ENCODE peak calls at places on chromosome 1, in six cellular contexts. One of them, this sample, is unnamed.

GRCh38 chr1:94022471-94023189 is 98.3 kb downstream of the ABCA4 start:
- DNase-seq in upper lobe of right lung: no peak
- DNase-seq in naive thymus-derived CD4-positive, alpha-beta T cell: no peak
- DNase-seq in OCI-LY7: no peak
- DNase-seq in tibial artery: peak; percentile 71
- DNase-seq in psoas muscle: no peak
- DNase-seq in this sample: no peak

GRCh38 chr1:7902478-7903084 is 38.1 kb downstream of the TNFRSF9 start:
- DNase-seq in psoas muscle: peak; percentile 65
- DNase-seq in OCI-LY7: peak; percentile 53
- DNase-seq in tibial artery: peak; percentile 38
- DNase-seq in upper lobe of right lung: peak; percentile 73
- DNase-seq in naive thymus-derived CD4-positive, alpha-beta T cell: peak; percentile 26
- DNase-seq in this sample: peak; percentile 28

GRCh38 chr1:205601209-205601608 is 30.6 kb downstream of the ELK4 start:
- DNase-seq in psoas muscle: no peak
- DNase-seq in tibial artery: no peak
- DNase-seq in OCI-LY7: no peak
- DNase-seq in upper lobe of right lung: no peak
- DNase-seq in naive thymus-derived CD4-positive, alpha-beta T cell: no peak
- DNase-seq in this sample: no peak

GRCh38 chr1:27508139-27508665 is 18.2 kb upstream of the WASF2 start:
- DNase-seq in naive thymus-derived CD4-positive, alpha-beta T cell: no peak
- DNase-seq in psoas muscle: peak; percentile 39
- DNase-seq in upper lobe of right lung: no peak
- DNase-seq in OCI-LY7: peak; percentile 62
- DNase-seq in tibial artery: no peak
- DNase-seq in this sample: no peak

GRCh38 chr1:207941664-207942063 is 30.7 kb upstream of the CD34 start:
- DNase-seq in OCI-LY7: no peak
- DNase-seq in upper lobe of right lung: peak; percentile 75
- DNase-seq in naive thymus-derived CD4-positive, alpha-beta T cell: no peak
- DNase-seq in psoas muscle: peak; percentile 90
- DNase-seq in tibial artery: peak; percentile 82
- DNase-seq in this sample: no peak

GRCh38 chr1:103942029-103942428 is 192.3 kb downstream of the AMY1C start:
- DNase-seq in tibial artery: no peak
- DNase-seq in naive thymus-derived CD4-positive, alpha-beta T cell: no peak
- DNase-seq in psoas muscle: no peak
- DNase-seq in upper lobe of right lung: no peak
- DNase-seq in OCI-LY7: no peak
- DNase-seq in this sample: no peak

GRCh38 chr1:186987065-186987464 is 158.3 kb downstream of the PLA2G4A start:
- DNase-seq in OCI-LY7: no peak
- DNase-seq in naive thymus-derived CD4-positive, alpha-beta T cell: no peak
- DNase-seq in tibial artery: no peak
- DNase-seq in upper lobe of right lung: no peak
- DNase-seq in psoas muscle: no peak
- DNase-seq in this sample: no peak

GRCh38 chr1:39576016-39576657 is 453 bp downstream of the PABPC4 start:
- DNase-seq in OCI-LY7: peak; percentile 58
- DNase-seq in upper lobe of right lung: peak; percentile 73
- DNase-seq in naive thymus-derived CD4-positive, alpha-beta T cell: peak; percentile 25
- DNase-seq in tibial artery: no peak
- DNase-seq in psoas muscle: peak; percentile 81
- DNase-seq in this sample: peak; percentile 27

GRCh38 chr1:183912265-183912886 is 107.5 kb downstream of the RGL1 start:
- DNase-seq in tibial artery: no peak
- DNase-seq in upper lobe of right lung: no peak
- DNase-seq in naive thymus-derived CD4-positive, alpha-beta T cell: no peak
- DNase-seq in OCI-LY7: peak; percentile 60
- DNase-seq in psoas muscle: no peak
- DNase-seq in this sample: no peak

GRCh38 chr1:171563675-171564074 is 58.4 kb upstream of the MYOCOS start:
- DNase-seq in tibial artery: no peak
- DNase-seq in naive thymus-derived CD4-positive, alpha-beta T cell: no peak
- DNase-seq in psoas muscle: no peak
- DNase-seq in upper lobe of right lung: no peak
- DNase-seq in OCI-LY7: no peak
- DNase-seq in this sample: no peak

GRCh38 chr1:8182034-8182761 is 135.7 kb upstream of the SLC45A1 start:
- DNase-seq in naive thymus-derived CD4-positive, alpha-beta T cell: no peak
- DNase-seq in psoas muscle: no peak
- DNase-seq in upper lobe of right lung: no peak
- DNase-seq in OCI-LY7: no peak
- DNase-seq in tibial artery: no peak
- DNase-seq in this sample: no peak

GRCh38 chr1:31428436-31429221 is 15.6 kb downstream of the SERINC2 start:
- DNase-seq in upper lobe of right lung: peak; percentile 51
- DNase-seq in tibial artery: no peak
- DNase-seq in naive thymus-derived CD4-positive, alpha-beta T cell: no peak
- DNase-seq in psoas muscle: no peak
- DNase-seq in OCI-LY7: no peak
- DNase-seq in this sample: no peak

GRCh38 chr1:31425301-31426081 is 12.5 kb downstream of the SERINC2 start:
- DNase-seq in OCI-LY7: no peak
- DNase-seq in upper lobe of right lung: no peak
- DNase-seq in psoas muscle: no peak
- DNase-seq in naive thymus-derived CD4-positive, alpha-beta T cell: no peak
- DNase-seq in tibial artery: no peak
- DNase-seq in this sample: no peak

GRCh38 chr1:31424568-31424967 is 11.6 kb downstream of the SERINC2 start:
- DNase-seq in psoas muscle: no peak
- DNase-seq in OCI-LY7: no peak
- DNase-seq in tibial artery: no peak
- DNase-seq in naive thymus-derived CD4-positive, alpha-beta T cell: no peak
- DNase-seq in upper lobe of right lung: no peak
- DNase-seq in this sample: no peak

GRCh38 chr1:31427322-31427721 is 14.3 kb downstream of the SERINC2 start:
- DNase-seq in psoas muscle: no peak
- DNase-seq in upper lobe of right lung: no peak
- DNase-seq in tibial artery: no peak
- DNase-seq in naive thymus-derived CD4-positive, alpha-beta T cell: no peak
- DNase-seq in OCI-LY7: no peak
- DNase-seq in this sample: no peak

DNA sequence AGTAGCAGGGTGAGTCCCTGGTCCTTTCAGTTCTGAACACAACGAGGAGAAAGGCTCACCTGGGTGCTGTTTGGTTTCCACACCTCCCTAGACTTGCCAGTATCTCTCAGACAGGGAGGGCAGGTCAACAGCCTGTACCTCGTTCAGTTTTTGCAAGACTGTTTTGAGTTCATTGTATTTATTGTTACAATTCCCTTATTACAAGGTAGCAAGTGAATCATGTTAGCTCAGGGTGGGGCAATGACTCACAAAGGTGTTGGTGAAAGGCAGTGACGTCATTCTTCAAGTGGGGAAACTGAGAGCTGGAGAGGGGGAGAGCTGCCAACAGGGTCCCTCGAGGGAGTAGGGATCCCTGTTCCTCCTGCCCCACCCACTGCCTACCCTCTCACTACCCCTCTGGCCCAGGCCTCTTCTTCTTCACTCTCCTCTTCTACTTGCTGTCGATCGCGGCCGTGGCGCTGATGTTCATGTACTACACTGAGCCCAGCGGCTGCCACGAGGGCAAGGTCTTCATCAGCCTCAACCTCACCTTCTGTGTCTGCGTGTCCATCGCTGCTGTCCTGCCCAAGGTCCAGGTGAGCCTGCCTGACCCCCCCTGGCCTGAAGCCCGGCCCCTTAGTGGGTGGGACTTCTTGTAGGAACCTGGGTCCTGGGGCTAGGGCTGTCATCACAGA is 13.4 kb downstream of the SERINC2 start:
- DNase-seq in OCI-LY7: no peak
- DNase-seq in psoas muscle: no peak
- DNase-seq in naive thymus-derived CD4-positive, alpha-beta T cell: no peak
- DNase-seq in upper lobe of right lung: no peak
- DNase-seq in tibial artery: no peak
- DNase-seq in this sample: no peak
- H3K9me3 ChIP-seq in OCI-LY7: no peaks in the 10 kb centered on the region
- H3K9me3 ChIP-seq in psoas muscle: no peaks in the 10 kb centered on the region
- H3K9me3 ChIP-seq in naive thymus-derived CD4-positive, alpha-beta T cell: no peaks in the 10 kb centered on the region
- H3K9me3 ChIP-seq in upper lobe of right lung: no peaks in the 10 kb centered on the region
- H3K9me3 ChIP-seq in tibial artery: no peaks in the 10 kb centered on the region
- H3K9me3 ChIP-seq in this sample: no peaks in the 10 kb centered on the region

GRCh38 chr1:181405584-181405983 is 77.7 kb upstream of the CACNA1E start:
- DNase-seq in upper lobe of right lung: no peak
- DNase-seq in tibial artery: no peak
- DNase-seq in naive thymus-derived CD4-positive, alpha-beta T cell: no peak
- DNase-seq in OCI-LY7: no peak
- DNase-seq in psoas muscle: no peak
- DNase-seq in this sample: no peak
- H3K9me3 ChIP-seq in upper lobe of right lung: no peaks in the 10 kb centered on the region
- H3K9me3 ChIP-seq in tibial artery: no peaks in the 10 kb centered on the region
- H3K9me3 ChIP-seq in naive thymus-derived CD4-positive, alpha-beta T cell: no peaks in the 10 kb centered on the region
- H3K9me3 ChIP-seq in OCI-LY7: no peaks in the 10 kb centered on the region
- H3K9me3 ChIP-seq in psoas muscle: no peaks in the 10 kb centered on the region
- H3K9me3 ChIP-seq in this sample: no peaks in the 10 kb centered on the region

GRCh38 chr1:56285554-56286402 is 293.6 kb downstream of the PLPP3 start:
- DNase-seq in tibial artery: no peak
- DNase-seq in upper lobe of right lung: no peak
- DNase-seq in naive thymus-derived CD4-positive, alpha-beta T cell: no peak
- DNase-seq in OCI-LY7: no peak
- DNase-seq in psoas muscle: no peak
- DNase-seq in this sample: no peak
- H3K9me3 ChIP-seq in tibial artery: no peaks in the 10 kb centered on the region
- H3K9me3 ChIP-seq in upper lobe of right lung: no peaks in the 10 kb centered on the region
- H3K9me3 ChIP-seq in naive thymus-derived CD4-positive, alpha-beta T cell: no peaks in the 10 kb centered on the region
- H3K9me3 ChIP-seq in OCI-LY7: no peaks in the 10 kb centered on the region
- H3K9me3 ChIP-seq in psoas muscle: no peaks in the 10 kb centered on the region
- H3K9me3 ChIP-seq in this sample: no peaks in the 10 kb centered on the region

GRCh38 chr1:167545349-167545748 is 8.2 kb downstream of the CREG1 start:
- DNase-seq in OCI-LY7: peak; percentile 52
- DNase-seq in psoas muscle: no peak
- DNase-seq in upper lobe of right lung: no peak
- DNase-seq in tibial artery: no peak
- DNase-seq in naive thymus-derived CD4-positive, alpha-beta T cell: no peak
- DNase-seq in this sample: no peak
- H3K9me3 ChIP-seq in OCI-LY7: no peaks in the 10 kb centered on the region
- H3K9me3 ChIP-seq in psoas muscle: no peaks in the 10 kb centered on the region
- H3K9me3 ChIP-seq in upper lobe of right lung: no peaks in the 10 kb centered on the region
- H3K9me3 ChIP-seq in tibial artery: no peaks in the 10 kb centered on the region
- H3K9me3 ChIP-seq in naive thymus-derived CD4-positive, alpha-beta T cell: no peaks in the 10 kb centered on the region
- H3K9me3 ChIP-seq in this sample: no peaks in the 10 kb centered on the region

GRCh38 chr1:4126731-4127594 is 226.9 kb upstream of the C1orf174 start:
- DNase-seq in psoas muscle: no peak
- DNase-seq in tibial artery: no peak
- DNase-seq in naive thymus-derived CD4-positive, alpha-beta T cell: no peak
- DNase-seq in upper lobe of right lung: peak; percentile 53
- DNase-seq in OCI-LY7: no peak
- DNase-seq in this sample: no peak
- H3K9me3 ChIP-seq in psoas muscle: no peaks in the 10 kb centered on the region
- H3K9me3 ChIP-seq in tibial artery: no peaks in the 10 kb centered on the region
- H3K9me3 ChIP-seq in naive thymus-derived CD4-positive, alpha-beta T cell: no peaks in the 10 kb centered on the region
- H3K9me3 ChIP-seq in upper lobe of right lung: no peaks in the 10 kb centered on the region
- H3K9me3 ChIP-seq in OCI-LY7: no peaks in the 10 kb centered on the region
- H3K9me3 ChIP-seq in this sample: no peaks in the 10 kb centered on the region

DNA sequence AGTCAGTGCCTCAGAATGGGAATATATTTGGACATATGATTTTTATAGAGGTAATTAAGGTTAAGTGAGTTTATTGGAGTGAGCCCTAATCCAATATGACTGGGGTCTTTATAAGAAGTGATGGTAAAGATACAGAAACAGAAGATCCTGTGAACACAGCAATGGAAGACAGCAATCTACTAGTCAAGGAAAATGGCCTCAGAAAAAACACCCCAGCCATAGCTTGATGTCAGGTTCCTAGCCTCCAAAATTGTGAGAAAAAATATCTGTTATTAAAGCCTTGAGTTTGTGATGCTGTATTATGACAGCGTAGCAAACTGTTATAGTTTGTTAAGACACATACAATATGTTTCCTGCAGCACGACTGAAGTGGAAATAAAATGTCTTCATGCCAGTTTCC is 72.2 kb downstream of the JMJD4 start:
- DNase-seq in OCI-LY7: no peak
- DNase-seq in upper lobe of right lung: no peak
- DNase-seq in naive thymus-derived CD4-positive, alpha-beta T cell: no peak
- DNase-seq in tibial artery: no peak
- DNase-seq in psoas muscle: no peak
- DNase-seq in this sample: no peak
- H3K9me3 ChIP-seq in OCI-LY7: peaks cover 61% of the 10 kb centered on the region
- H3K9me3 ChIP-seq in upper lobe of right lung: peaks cover 98% of the 10 kb centered on the region
- H3K9me3 ChIP-seq in naive thymus-derived CD4-positive, alpha-beta T cell: peaks cover 87% of the 10 kb centered on the region
- H3K9me3 ChIP-seq in tibial artery: peaks cover 100% of the 10 kb centered on the region
- H3K9me3 ChIP-seq in psoas muscle: peaks cover 98% of the 10 kb centered on the region
- H3K9me3 ChIP-seq in this sample: peaks cover 34% of the 10 kb centered on the region

GRCh38 chr1:115398745-115399144 is 60.7 kb upstream of the NGF start:
- DNase-seq in upper lobe of right lung: no peak
- DNase-seq in tibial artery: no peak
- DNase-seq in psoas muscle: no peak
- DNase-seq in OCI-LY7: no peak
- DNase-seq in naive thymus-derived CD4-positive, alpha-beta T cell: no peak
- DNase-seq in this sample: no peak
- H3K9me3 ChIP-seq in upper lobe of right lung: no peaks in the 10 kb centered on the region
- H3K9me3 ChIP-seq in tibial artery: no peaks in the 10 kb centered on the region
- H3K9me3 ChIP-seq in psoas muscle: no peaks in the 10 kb centered on the region
- H3K9me3 ChIP-seq in OCI-LY7: no peaks in the 10 kb centered on the region
- H3K9me3 ChIP-seq in naive thymus-derived CD4-positive, alpha-beta T cell: no peaks in the 10 kb centered on the region
- H3K9me3 ChIP-seq in this sample: no peaks in the 10 kb centered on the region

DNA sequence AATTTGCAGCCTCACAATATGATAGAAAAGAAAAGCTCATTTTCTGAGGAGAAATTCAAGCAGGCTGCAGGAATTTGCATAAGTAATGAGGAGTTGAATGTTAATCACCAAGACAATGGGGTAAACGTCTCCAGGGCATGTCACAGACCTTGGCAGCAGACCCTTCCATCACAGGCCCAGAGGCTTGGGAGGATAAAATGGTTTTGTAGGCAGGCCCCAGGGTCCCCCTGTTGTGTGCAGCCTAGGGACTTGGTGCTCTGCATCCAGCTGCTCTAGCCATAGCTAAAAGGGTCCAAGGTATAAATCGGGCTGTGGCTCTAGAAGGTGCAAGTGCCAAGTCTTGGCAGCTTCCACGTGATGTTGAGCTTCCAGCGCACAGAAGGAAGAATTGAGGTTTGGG is 112.2 kb upstream of the FMN2 start:
- DNase-seq in OCI-LY7: no peak
- DNase-seq in naive thymus-derived CD4-positive, alpha-beta T cell: no peak
- DNase-seq in upper lobe of right lung: no peak
- DNase-seq in psoas muscle: no peak
- DNase-seq in tibial artery: no peak
- DNase-seq in this sample: no peak
- H3K9me3 ChIP-seq in OCI-LY7: no peaks in the 10 kb centered on the region
- H3K9me3 ChIP-seq in naive thymus-derived CD4-positive, alpha-beta T cell: peaks cover 16% of the 10 kb centered on the region
- H3K9me3 ChIP-seq in upper lobe of right lung: no peaks in the 10 kb centered on the region
- H3K9me3 ChIP-seq in psoas muscle: peaks cover 4% of the 10 kb centered on the region
- H3K9me3 ChIP-seq in tibial artery: no peaks in the 10 kb centered on the region
- H3K9me3 ChIP-seq in this sample: peaks cover 3% of the 10 kb centered on the region

GRCh38 chr1:152876827-152877226 is 1.3 kb upstream of the SMCP start:
- DNase-seq in OCI-LY7: no peak
- DNase-seq in upper lobe of right lung: no peak
- DNase-seq in psoas muscle: no peak
- DNase-seq in tibial artery: no peak
- DNase-seq in naive thymus-derived CD4-positive, alpha-beta T cell: no peak
- DNase-seq in this sample: no peak
- H3K9me3 ChIP-seq in OCI-LY7: no peaks in the 10 kb centered on the region
- H3K9me3 ChIP-seq in upper lobe of right lung: no peaks in the 10 kb centered on the region
- H3K9me3 ChIP-seq in psoas muscle: no peaks in the 10 kb centered on the region
- H3K9me3 ChIP-seq in tibial artery: no peaks in the 10 kb centered on the region
- H3K9me3 ChIP-seq in naive thymus-derived CD4-positive, alpha-beta T cell: no peaks in the 10 kb centered on the region
- H3K9me3 ChIP-seq in this sample: no peaks in the 10 kb centered on the region